ENCODE peak calls at places on chromosome 16, in nine cellular contexts. C, O, H, A, V, B, L, U and N are unnamed samples.

GRCh38 chr16:84839956-84840355 is 20.2 kb downstream of the CRISPLD2 start:
- DNase-seq in C (no peak), O (no peak), H (no peak), A (no peak), V (no peak), B (no peak), L (peak; percentile 85), U (no peak), N (no peak)

GRCh38 chr16:10370096-10370726 is 15.7 kb upstream of the ATF7IP2 start:
- DNase-seq in C (no peak), O (no peak), H (no peak), A (no peak), V (no peak), B (no peak), L (peak; percentile 14), U (no peak), N (no peak)

GRCh38 chr16:8861563-8862308 is 7.1 kb downstream of the CARHSP1 start:
- DNase-seq in C (peak; percentile 64), O (peak; percentile 75), H (no peak), A (no peak), V (peak; percentile 43), B (no peak), L (no peak), U (no peak), N (no peak)

GRCh38 chr16:56787185-56787584 is 57.3 kb downstream of the NUP93 start:
- DNase-seq in C (no peak), O (no peak), H (no peak), A (no peak), V (no peak), B (no peak), L (no peak), U (no peak), N (no peak)

GRCh38 chr16:71540-72341 is 690 bp downstream of the RHBDF1 start:
- DNase-seq in C (peak; percentile 75), O (peak; percentile 89), H (peak; percentile 96), A (peak; percentile 90), V (peak; percentile 84), B (peak; percentile 91), L (peak; percentile 78), U (peak; percentile 93), N (peak; percentile 73)

GRCh38 chr16:57950382-57950781 is 20.5 kb downstream of the CNGB1 start:
- DNase-seq in C (no peak), O (no peak), H (no peak), A (no peak), V (no peak), B (no peak), L (no peak), U (no peak), N (no peak)

GRCh38 chr16:86062271-86062965 is 163.5 kb downstream of the IRF8 start:
- DNase-seq in C (no peak), O (no peak), H (peak; percentile 42), A (no peak), V (no peak), B (no peak), L (no peak), U (no peak), N (no peak)

GRCh38 chr16:73878616-73879015 is 418.0 kb upstream of the PSMD7 start:
- DNase-seq in C (no peak), O (no peak), H (no peak), A (no peak), V (no peak), B (no peak), L (peak; percentile 64), U (no peak), N (no peak)

GRCh38 chr16:85571813-85572619 is 41.1 kb upstream of the GSE1 start:
- DNase-seq in C (no peak), O (peak; percentile 56), H (no peak), A (no peak), V (no peak), B (no peak), L (no peak), U (no peak), N (no peak)

GRCh38 chr16:22233050-22233405 is 26.9 kb downstream of the EEF2K start:
- DNase-seq in C (no peak), O (no peak), H (no peak), A (no peak), V (no peak), B (no peak), L (no peak), U (no peak), N (no peak)

GRCh38 chr16:48623304-48624016 is 13.5 kb upstream of the N4BP1 start:
- DNase-seq in C (peak; percentile 84), O (peak; percentile 87), H (peak; percentile 75), A (peak; percentile 83), V (peak; percentile 65), B (peak; percentile 85), L (peak; percentile 75), U (peak; percentile 91), N (peak; percentile 93)

DNA sequence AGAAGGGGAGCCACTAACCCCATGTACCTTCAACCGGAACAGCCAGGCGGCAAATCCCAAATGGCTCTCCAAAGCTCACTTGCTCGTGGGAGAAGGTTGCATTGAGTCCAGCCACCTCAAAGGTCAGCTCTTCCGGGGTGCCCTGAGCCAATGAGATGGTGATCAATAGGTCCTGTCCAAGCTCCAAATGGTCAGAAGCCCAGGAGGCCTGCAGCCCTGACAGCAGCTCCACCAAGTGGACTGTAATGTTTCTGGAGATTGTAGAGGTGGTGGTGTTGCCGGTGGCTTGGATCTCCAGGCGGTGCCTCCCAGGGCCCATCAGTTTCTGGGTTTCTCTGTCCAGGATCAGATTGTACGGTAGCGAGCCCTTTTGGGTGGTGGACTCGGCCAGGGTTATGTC is 39.9 kb upstream of the BCO1 start:
- DNase-seq in C (no peak), O (no peak), H (no peak), A (no peak), V (no peak), B (no peak), L (no peak), U (no peak), N (no peak)
- TF ChIP-seq CTCF in C (peak; percentile 33), O (no peak), H (peak; percentile 28), A (no peak), V (no peak), B (no peak), L (peak; percentile 27), U (no peak), N (no peak)

GRCh38 chr16:54174750-54175149 is 111.8 kb downstream of the IRX3 start:
- DNase-seq in C (no peak), O (no peak), H (no peak), A (no peak), V (no peak), B (no peak), L (no peak), U (no peak), N (no peak)
- H3K4me1 ChIP-seq in C (peaks cover 13% of the 10 kb centered on the region), O (peaks cover 9% of the 10 kb centered on the region), H (no peaks in the 10 kb centered on the region), A (no peaks in the 10 kb centered on the region), V (no peaks in the 10 kb centered on the region), B (no peaks in the 10 kb centered on the region), L (no peaks in the 10 kb centered on the region), U (no peaks in the 10 kb centered on the region), N (peaks cover 27% of the 10 kb centered on the region)

GRCh38 chr16:1366712-1367299 is 15.1 kb downstream of the GNPTG start:
- DNase-seq in C (no peak), O (no peak), H (no peak), A (no peak), V (no peak), B (no peak), L (no peak), U (no peak), N (no peak)
- H3K36me3 ChIP-seq in C (peaks cover 74% of the 10 kb centered on the region), O (peaks cover 82% of the 10 kb centered on the region), H (peaks cover 32% of the 10 kb centered on the region), A (peaks cover 16% of the 10 kb centered on the region), V (no peaks in the 10 kb centered on the region), B (peaks cover 4% of the 10 kb centered on the region), L (peaks cover 25% of the 10 kb centered on the region), U (peaks cover 27% of the 10 kb centered on the region), N (peaks cover 7% of the 10 kb centered on the region)

GRCh38 chr16:89300311-89300975 is 82.9 kb downstream of the ZNF778 start:
- DNase-seq in C (peak; percentile 54), O (peak; percentile 60), H (no peak), A (no peak), V (no peak), B (no peak), L (no peak), U (peak; percentile 82), N (peak; percentile 79)
- TF ChIP-seq CTCF in C (peak; percentile 34), O (no peak), H (no peak), A (no peak), V (no peak), B (no peak), L (no peak), U (no peak), N (no peak)

GRCh38 chr16:11794447-11794846 is 2.6 kb downstream of the ZC3H7A start:
- DNase-seq in C (no peak), O (no peak), H (no peak), A (no peak), V (no peak), B (no peak), L (no peak), U (no peak), N (no peak)

GRCh38 chr16:11793840-11794239 is 3.2 kb downstream of the ZC3H7A start:
- DNase-seq in C (no peak), O (no peak), H (no peak), A (no peak), V (no peak), B (peak; percentile 38), L (no peak), U (peak; percentile 28), N (no peak)

GRCh38 chr16:11795887-11796226 is 1.2 kb downstream of the ZC3H7A start:
- DNase-seq in C (no peak), O (no peak), H (no peak), A (no peak), V (no peak), B (no peak), L (no peak), U (peak; percentile 50), N (peak; percentile 41)

GRCh38 chr16:11796227-11797165 is 562 bp downstream of the ZC3H7A start:
- DNase-seq in C (peak; percentile 72), O (peak; percentile 81), H (peak; percentile 66), A (no peak), V (peak; percentile 58), B (peak; percentile 73), L (peak; percentile 45), U (peak; percentile 88), N (peak; percentile 74)

GRCh38 chr16:11794991-11795886 is 1.8 kb downstream of the ZC3H7A start:
- DNase-seq in C (no peak), O (no peak), H (no peak), A (no peak), V (no peak), B (peak; percentile 26), L (no peak), U (peak; percentile 51), N (peak; percentile 33)
- H3K4me1 ChIP-seq in C (peaks cover 93% of the 10 kb centered on the region), O (peaks cover 73% of the 10 kb centered on the region), H (peaks cover 11% of the 10 kb centered on the region), A (peaks cover 34% of the 10 kb centered on the region), V (no peaks in the 10 kb centered on the region), B (peaks cover 20% of the 10 kb centered on the region), L (no peaks in the 10 kb centered on the region), U (peaks cover 74% of the 10 kb centered on the region), N (peaks cover 59% of the 10 kb centered on the region)